ENCODE peak calls at places on chromosomes 7 and 10, in five cellular contexts. D, K, M, P and U are unnamed samples.

GRCh38 chr7:11133436-11133959 is 159.8 kb downstream of the PHF14 start:
- DNase-seq in K (no peak), D (no peak), M (no peak), P (no peak), U (no peak)

GRCh38 chr7:30928254-30928872 is 16.7 kb downstream of the AQP1 start:
- DNase-seq in D (no peak), P (peak), K (peak), M (no peak), U (no peak)

GRCh38 chr7:87312215-87312865 is 33.1 kb upstream of the CROT start:
- DNase-seq in K (peak), M (peak), D (peak), P (peak), U (peak)

GRCh38 chr7:11221931-11222330 is 248.3 kb downstream of the PHF14 start:
- DNase-seq in K (no peak), M (no peak), P (no peak), D (no peak), U (no peak)

GRCh38 chr10:31584789-31585406 is 265.9 kb downstream of the ZEB1 start:
- DNase-seq in P (peak), K (no peak), D (no peak), M (no peak), U (no peak)

GRCh38 chr7:131529617-131530016 is 26.8 kb downstream of the PODXL start:
- DNase-seq in D (no peak), K (no peak), M (no peak), P (no peak), U (no peak)

GRCh38 chr10:132722980-132723970 is 62.7 kb downstream of the NKX6-2 start:
- DNase-seq in M (no peak), D (no peak), K (no peak), P (no peak), U (no peak)

GRCh38 chr10:70254795-70255328 is 21.6 kb upstream of the PPA1 start:
- DNase-seq in M (no peak), K (no peak), D (no peak), P (no peak), U (no peak)

GRCh38 chr10:112025228-112025627 is 158.3 kb downstream of the GPAM start:
- DNase-seq in D (no peak), K (no peak), M (no peak), P (no peak), U (no peak)

GRCh38 chr10:103648951-103649532 is 155.5 kb downstream of the NEURL1 start:
- DNase-seq in M (no peak), D (no peak), P (no peak), K (no peak), U (no peak)

DNA sequence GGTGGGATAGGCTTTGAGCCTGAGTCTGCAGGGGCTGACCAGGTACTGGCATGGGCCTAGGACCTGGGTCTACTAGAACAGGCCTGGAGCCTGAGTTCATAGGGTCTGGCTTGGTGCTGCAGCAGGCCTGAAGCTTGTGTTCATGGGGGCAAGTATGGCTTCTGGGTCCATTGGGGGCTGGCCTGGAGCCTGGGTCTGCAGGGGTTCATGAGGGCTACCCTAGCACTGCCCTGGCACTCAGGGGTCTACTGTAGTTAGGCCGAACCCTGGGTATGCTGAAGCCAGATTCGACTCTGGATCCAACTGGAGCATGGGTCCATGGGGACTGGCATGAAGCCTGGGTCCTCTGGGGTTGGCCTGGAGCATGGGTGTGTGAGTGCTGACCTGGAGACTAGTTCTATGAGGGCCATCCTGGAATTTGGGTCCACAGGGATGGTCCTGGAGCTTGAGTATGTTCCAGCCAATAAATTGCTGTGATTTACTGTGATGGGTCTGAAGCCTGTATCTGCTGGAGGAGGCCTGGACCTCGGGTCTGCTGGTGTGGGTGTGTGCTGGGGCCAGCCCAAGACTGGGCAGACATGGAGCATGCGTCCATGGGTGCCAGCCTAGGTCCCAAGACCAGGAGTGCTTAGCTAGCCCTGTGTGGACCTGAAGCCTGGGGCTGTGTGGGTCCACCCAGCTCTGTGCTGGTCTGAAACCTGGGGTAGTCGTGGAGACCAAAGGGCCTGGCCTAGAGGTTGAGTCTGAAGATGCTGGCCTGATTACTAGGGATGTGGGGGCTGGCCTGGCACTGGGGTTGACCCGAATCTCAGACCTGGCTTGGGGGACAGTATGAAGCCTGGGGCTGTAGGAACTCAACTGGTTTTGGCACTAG is 235.5 kb downstream of the NXPH1 start:
- DNase-seq in P (no peak), K (no peak), M (no peak), D (no peak), U (no peak)
- TF ChIP-seq FOXM1 in P (no peak), K (no peak), M (no peak), D (no peak), U (no peak)

DNA sequence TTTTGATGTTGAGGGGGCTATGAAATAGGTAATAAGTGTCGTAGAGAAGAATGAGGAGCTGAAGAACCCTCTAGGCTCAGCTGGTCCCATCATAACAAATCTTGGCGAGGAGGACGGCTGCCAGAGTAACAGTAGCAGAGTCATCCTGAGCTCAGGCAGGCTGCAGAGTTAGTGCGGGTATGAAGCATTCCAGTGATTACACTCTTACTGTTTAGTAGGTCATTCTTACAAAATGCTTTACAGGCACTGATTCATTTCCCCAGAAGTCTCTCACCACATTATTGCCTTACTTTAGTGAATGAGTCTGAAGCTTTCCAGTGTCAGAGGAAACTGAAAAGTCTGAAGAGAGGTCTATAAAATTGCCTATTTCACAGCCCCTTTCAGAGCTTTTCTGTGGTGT is 43.9 kb upstream of the GPR158 start:
- DNase-seq in D (no peak), P (no peak), M (no peak), K (no peak), U (no peak)
- TF ChIP-seq FOXM1 in D (no peak), P (no peak), M (no peak), K (no peak), U (no peak)

GRCh38 chr7:17622443-17622842 is 317.9 kb downstream of the SNX13 start:
- DNase-seq in K (no peak), M (no peak), D (no peak), P (no peak), U (no peak)

GRCh38 chr7:17626215-17626614 is 314.1 kb downstream of the SNX13 start:
- DNase-seq in D (no peak), K (no peak), P (peak), M (no peak), U (no peak)

GRCh38 chr7:17623546-17624185 is 316.6 kb downstream of the SNX13 start:
- DNase-seq in D (no peak), P (no peak), K (no peak), M (no peak), U (no peak)

GRCh38 chr7:17624379-17624778 is 315.9 kb downstream of the SNX13 start:
- DNase-seq in D (no peak), M (no peak), K (no peak), P (no peak), U (no peak)

GRCh38 chr7:17625038-17625437 is 315.3 kb downstream of the SNX13 start:
- DNase-seq in P (no peak), K (no peak), M (no peak), D (no peak), U (no peak)
- TF ChIP-seq FOXM1 in P (no peak), K (no peak), M (no peak), D (no peak), U (no peak)

GRCh38 chr7:73330772-73331171 is 2.8 kb downstream of the FKBP6 start:
- DNase-seq in D (no peak), M (no peak), P (no peak), K (no peak), U (no peak)

GRCh38 chr7:73328696-73329095 is 735 bp downstream of the FKBP6 start:
- DNase-seq in K (no peak), P (no peak), D (no peak), M (no peak), U (no peak)

GRCh38 chr7:73332447-73332846 is 4.5 kb downstream of the FKBP6 start:
- DNase-seq in K (no peak), M (no peak), D (no peak), P (no peak), U (no peak)

GRCh38 chr7:73329861-73330581 is 2.1 kb downstream of the FKBP6 start:
- DNase-seq in M (no peak), D (no peak), K (no peak), P (peak), U (no peak)
- TF ChIP-seq FOXM1 in M (no peak), D (no peak), K (no peak), P (no peak), U (no peak)

GRCh38 chr10:78280604-78281003 is 246.9 kb downstream of the RPS24 start:
- DNase-seq in M (no peak), K (no peak), D (no peak), P (no peak), U (no peak)

GRCh38 chr10:78277267-78277666 is 243.6 kb downstream of the RPS24 start:
- DNase-seq in P (no peak), M (no peak), K (no peak), D (no peak), U (no peak)

GRCh38 chr10:78276139-78276538 is 242.5 kb downstream of the RPS24 start:
- DNase-seq in K (no peak), D (no peak), P (no peak), M (no peak), U (no peak)

GRCh38 chr10:78274491-78274890 is 240.8 kb downstream of the RPS24 start:
- DNase-seq in M (no peak), D (no peak), P (no peak), K (no peak), U (no peak)

GRCh38 chr10:78277734-78278404 is 244.2 kb downstream of the RPS24 start:
- DNase-seq in K (no peak), D (no peak), P (peak), M (no peak), U (no peak)
- TF ChIP-seq FOXM1 in K (no peak), D (no peak), P (no peak), M (no peak), U (no peak)

DNA sequence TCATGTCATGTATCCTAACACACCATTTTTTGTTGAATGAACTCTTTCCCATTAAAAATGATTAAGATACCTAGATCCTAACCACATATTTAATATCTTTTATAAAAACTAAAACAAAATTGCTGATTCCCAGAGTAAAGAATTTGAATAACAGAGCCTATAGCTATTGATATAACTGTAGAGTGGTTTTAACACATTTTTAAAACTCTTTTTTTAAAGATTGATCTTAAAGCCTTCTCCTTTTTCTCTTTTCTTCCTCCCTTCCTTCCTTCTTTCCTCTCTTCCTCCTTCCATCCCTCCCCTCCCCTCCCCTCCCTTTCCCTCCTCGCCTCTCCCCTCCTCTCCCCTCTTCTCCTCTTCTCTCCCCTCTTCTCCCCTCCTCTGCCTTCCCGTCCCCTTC is 605.4 kb upstream of the FZD8 start:
- DNase-seq in M (no peak), P (no peak), K (no peak), D (no peak), U (no peak)
- TF ChIP-seq FOXM1 in M (no peak), P (no peak), K (no peak), D (no peak), U (no peak)

GRCh38 chr7:27111753-27112277 is 9.3 kb upstream of the HOXA2 start:
- DNase-seq in P (no peak), D (no peak), K (no peak), M (no peak), U (no peak)

GRCh38 chr7:27109533-27110162 is 7.2 kb upstream of the HOXA2 start:
- DNase-seq in D (no peak), M (no peak), K (no peak), P (no peak), U (no peak)

GRCh38 chr7:27110163-27110976 is 7.9 kb upstream of the HOXA2 start:
- DNase-seq in M (no peak), D (no peak), P (peak), K (no peak), U (peak)

GRCh38 chr7:27112361-27112760 is 9.9 kb upstream of the HOXA2 start:
- DNase-seq in D (no peak), K (no peak), P (no peak), M (no peak), U (no peak)

DNA sequence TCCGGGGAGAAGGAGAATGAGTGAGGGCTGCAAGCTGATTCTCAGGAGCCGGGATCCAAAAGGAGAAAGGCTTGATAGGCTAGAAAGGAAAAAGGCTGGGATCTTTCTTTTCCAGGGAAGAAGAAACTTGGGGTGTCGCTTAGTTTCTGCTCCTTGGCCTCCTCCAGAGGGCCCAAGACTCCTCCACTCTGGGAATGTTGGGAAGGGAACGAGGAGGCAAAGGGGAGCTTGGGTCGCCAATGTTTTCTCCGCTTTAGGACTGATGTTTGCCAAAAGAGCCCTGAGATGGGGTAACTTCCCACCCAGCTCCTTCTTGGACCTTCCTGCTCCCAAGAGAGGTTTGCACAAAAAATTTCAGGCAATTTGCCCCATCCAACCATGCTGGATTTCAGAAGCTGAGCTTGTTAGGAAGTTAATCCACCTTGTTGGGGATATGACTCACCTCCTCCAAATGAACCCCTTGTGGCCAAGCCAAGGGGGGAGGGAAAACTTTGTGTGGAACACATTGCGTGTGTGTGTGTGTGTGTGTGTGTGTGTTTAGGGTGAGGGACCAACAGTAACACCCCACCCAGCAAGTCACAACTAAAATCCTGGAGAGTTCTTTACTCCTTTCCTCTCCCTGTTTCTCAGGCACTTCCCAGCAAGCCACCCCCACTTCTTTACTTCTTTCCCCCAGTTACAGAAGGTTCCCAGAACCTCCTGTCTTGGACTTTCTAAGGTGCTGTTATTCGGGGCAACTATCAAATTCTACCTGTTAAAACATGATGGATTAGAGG is 8.7 kb upstream of the HOXA2 start:
- DNase-seq in P (no peak), M (no peak), K (no peak), D (no peak), U (no peak)
- TF ChIP-seq FOXM1 in P (no peak), M (no peak), K (no peak), D (no peak), U (no peak)